ENCODE peak calls at places on chromosomes 2 and 18, in six cellular contexts. One of them, this sample, is unnamed. For H3K4me1, the result is how much of the 10 kb centered on the place peaks cover.

GRCh38 chr2:117299451-117299850 is 515.0 kb upstream of the DDX18 start:
- DNase-seq in sigmoid colon: no peak
- DNase-seq in IMR-90: no peak
- DNase-seq in stomach: no peak
- DNase-seq in ovary: no peak
- DNase-seq in body of pancreas: no peak
- DNase-seq in this sample: no peak

GRCh38 chr2:209719034-209719433 is 52.6 kb upstream of the UNC80 start:
- DNase-seq in sigmoid colon: no peak
- DNase-seq in IMR-90: no peak
- DNase-seq in stomach: no peak
- DNase-seq in ovary: no peak
- DNase-seq in body of pancreas: no peak
- DNase-seq in this sample: no peak

GRCh38 chr18:52723456-52724065 is 383.6 kb downstream of the DCC start:
- DNase-seq in sigmoid colon: no peak
- DNase-seq in IMR-90: no peak
- DNase-seq in stomach: no peak
- DNase-seq in ovary: no peak
- DNase-seq in body of pancreas: no peak
- DNase-seq in this sample: no peak

GRCh38 chr2:98985905-98986666 is 50.1 kb upstream of the CRACDL start:
- DNase-seq in sigmoid colon: no peak
- DNase-seq in IMR-90: no peak
- DNase-seq in stomach: no peak
- DNase-seq in ovary: no peak
- DNase-seq in body of pancreas: no peak
- DNase-seq in this sample: no peak

GRCh38 chr2:28226558-28226957 is 166.1 kb upstream of the FOSL2 start:
- DNase-seq in sigmoid colon: no peak
- DNase-seq in IMR-90: no peak
- DNase-seq in stomach: no peak
- DNase-seq in ovary: no peak
- DNase-seq in body of pancreas: no peak
- DNase-seq in this sample: peak

GRCh38 chr2:7840651-7841380 is 841.0 kb upstream of the ID2 start:
- DNase-seq in sigmoid colon: no peak
- DNase-seq in IMR-90: peak
- DNase-seq in stomach: no peak
- DNase-seq in ovary: no peak
- DNase-seq in body of pancreas: no peak
- DNase-seq in this sample: no peak

GRCh38 chr2:36485521-36485920 is 112.4 kb downstream of the FEZ2 start:
- DNase-seq in sigmoid colon: no peak
- DNase-seq in IMR-90: peak
- DNase-seq in stomach: no peak
- DNase-seq in ovary: no peak
- DNase-seq in body of pancreas: no peak
- DNase-seq in this sample: no peak

GRCh38 chr2:8172661-8173060 is 509.2 kb upstream of the ID2 start:
- DNase-seq in sigmoid colon: no peak
- DNase-seq in IMR-90: no peak
- DNase-seq in stomach: no peak
- DNase-seq in ovary: no peak
- DNase-seq in body of pancreas: no peak
- DNase-seq in this sample: no peak

GRCh38 chr2:218216336-218216673 is 684 bp upstream of the ARPC2 start:
- DNase-seq in sigmoid colon: peak
- DNase-seq in IMR-90: no peak
- DNase-seq in stomach: no peak
- DNase-seq in ovary: peak
- DNase-seq in body of pancreas: no peak
- DNase-seq in this sample: peak

GRCh38 chr2:58497189-58497588 is 256.1 kb upstream of the FANCL start:
- DNase-seq in sigmoid colon: no peak
- DNase-seq in IMR-90: no peak
- DNase-seq in stomach: no peak
- DNase-seq in ovary: no peak
- DNase-seq in body of pancreas: no peak
- DNase-seq in this sample: no peak

GRCh38 chr2:180334514-180334913 is 327.4 kb upstream of the CWC22 start:
- DNase-seq in sigmoid colon: no peak
- DNase-seq in IMR-90: no peak
- DNase-seq in stomach: no peak
- DNase-seq in ovary: no peak
- DNase-seq in body of pancreas: no peak
- DNase-seq in this sample: no peak

GRCh38 chr2:85961053-85961452 is 72.3 kb upstream of the ST3GAL5 start:
- DNase-seq in sigmoid colon: no peak
- DNase-seq in IMR-90: no peak
- DNase-seq in stomach: no peak
- DNase-seq in ovary: no peak
- DNase-seq in body of pancreas: no peak
- DNase-seq in this sample: no peak

GRCh38 chr2:6418316-6418715 is 447.4 kb downstream of the CMPK2 start:
- DNase-seq in sigmoid colon: no peak
- DNase-seq in IMR-90: no peak
- DNase-seq in stomach: no peak
- DNase-seq in ovary: no peak
- DNase-seq in body of pancreas: no peak
- DNase-seq in this sample: no peak

GRCh38 chr2:200662727-200663126 is 76.9 kb downstream of the AOX1 start:
- DNase-seq in sigmoid colon: no peak
- DNase-seq in IMR-90: peak
- DNase-seq in stomach: no peak
- DNase-seq in ovary: no peak
- DNase-seq in body of pancreas: no peak
- DNase-seq in this sample: no peak

GRCh38 chr2:127829845-127830246 is 18.9 kb upstream of the WDR33 start:
- DNase-seq in sigmoid colon: no peak
- DNase-seq in IMR-90: no peak
- DNase-seq in stomach: peak
- DNase-seq in ovary: no peak
- DNase-seq in body of pancreas: no peak
- DNase-seq in this sample: no peak

GRCh38 chr2:237952851-237953250 is 14.0 kb upstream of the UBE2F start:
- DNase-seq in sigmoid colon: no peak
- DNase-seq in IMR-90: no peak
- DNase-seq in stomach: no peak
- DNase-seq in ovary: no peak
- DNase-seq in body of pancreas: no peak
- DNase-seq in this sample: no peak

GRCh38 chr2:237961637-237962036 is 5.2 kb upstream of the UBE2F start:
- DNase-seq in sigmoid colon: no peak
- DNase-seq in IMR-90: no peak
- DNase-seq in stomach: no peak
- DNase-seq in ovary: no peak
- DNase-seq in body of pancreas: peak
- DNase-seq in this sample: no peak

GRCh38 chr2:237956402-237956736 is 10.4 kb upstream of the UBE2F start:
- DNase-seq in sigmoid colon: no peak
- DNase-seq in IMR-90: no peak
- DNase-seq in stomach: no peak
- DNase-seq in ovary: no peak
- DNase-seq in body of pancreas: no peak
- DNase-seq in this sample: no peak

GRCh38 chr2:237951878-237952277 is 14.9 kb upstream of the UBE2F start:
- DNase-seq in sigmoid colon: no peak
- DNase-seq in IMR-90: no peak
- DNase-seq in stomach: no peak
- DNase-seq in ovary: no peak
- DNase-seq in body of pancreas: no peak
- DNase-seq in this sample: no peak

DNA sequence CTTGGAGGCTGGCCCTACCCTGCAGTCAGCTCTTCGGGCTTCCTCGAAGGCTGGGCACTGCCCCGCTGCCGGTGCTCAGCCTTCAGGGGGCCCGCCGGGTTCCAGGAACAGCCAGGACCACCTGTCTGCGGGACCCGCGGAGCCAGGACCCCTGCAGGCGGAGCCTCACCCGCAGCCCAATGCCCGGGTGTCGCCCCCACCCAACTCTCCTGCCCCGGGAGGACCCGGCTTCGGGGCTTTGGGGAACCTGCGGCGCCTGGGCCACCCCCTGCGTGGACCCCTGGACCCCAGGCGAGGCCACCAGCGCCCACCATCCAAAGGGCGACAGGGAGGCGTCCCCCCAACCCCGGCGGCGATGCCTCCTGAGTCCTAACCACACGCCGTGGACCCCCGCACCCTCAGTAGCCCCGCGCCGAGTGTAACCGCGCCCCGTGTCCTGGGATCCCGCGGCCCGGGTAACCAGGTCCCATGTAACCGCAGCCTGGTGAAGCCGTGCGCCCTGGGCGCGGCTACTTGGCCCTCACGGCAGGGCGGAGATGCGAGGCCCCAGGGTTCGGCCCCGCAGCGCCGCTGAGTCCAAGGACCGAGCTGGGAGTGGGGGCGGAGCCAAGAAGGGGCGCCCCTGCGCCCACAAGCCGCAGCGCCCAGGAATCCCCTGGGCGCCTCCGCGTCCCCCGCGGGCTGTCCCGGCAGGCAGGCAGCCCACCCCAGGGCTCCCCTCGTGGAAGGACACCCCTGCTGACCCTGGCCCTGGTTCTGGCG is 11.0 kb upstream of the UBE2F start:
- DNase-seq in sigmoid colon: no peak
- DNase-seq in IMR-90: no peak
- DNase-seq in stomach: no peak
- DNase-seq in ovary: no peak
- DNase-seq in body of pancreas: peak
- DNase-seq in this sample: no peak
- TF ChIP-seq POLR2A in sigmoid colon: no peak
- TF ChIP-seq POLR2A in IMR-90: no peak
- TF ChIP-seq POLR2A in stomach: no peak
- TF ChIP-seq POLR2A in ovary: no peak
- TF ChIP-seq POLR2A in body of pancreas: no peak
- TF ChIP-seq POLR2A in this sample: no peak

GRCh38 chr2:233064526-233065199 is 4.5 kb downstream of the INPP5D start:
- DNase-seq in sigmoid colon: peak
- DNase-seq in IMR-90: no peak
- DNase-seq in stomach: peak
- DNase-seq in ovary: no peak
- DNase-seq in body of pancreas: no peak
- DNase-seq in this sample: no peak
- H3K4me1 ChIP-seq in sigmoid colon: under half
- H3K4me1 ChIP-seq in IMR-90: under half
- H3K4me1 ChIP-seq in stomach: under half
- H3K4me1 ChIP-seq in ovary: under half
- H3K4me1 ChIP-seq in body of pancreas: under half
- H3K4me1 ChIP-seq in this sample: under half

DNA sequence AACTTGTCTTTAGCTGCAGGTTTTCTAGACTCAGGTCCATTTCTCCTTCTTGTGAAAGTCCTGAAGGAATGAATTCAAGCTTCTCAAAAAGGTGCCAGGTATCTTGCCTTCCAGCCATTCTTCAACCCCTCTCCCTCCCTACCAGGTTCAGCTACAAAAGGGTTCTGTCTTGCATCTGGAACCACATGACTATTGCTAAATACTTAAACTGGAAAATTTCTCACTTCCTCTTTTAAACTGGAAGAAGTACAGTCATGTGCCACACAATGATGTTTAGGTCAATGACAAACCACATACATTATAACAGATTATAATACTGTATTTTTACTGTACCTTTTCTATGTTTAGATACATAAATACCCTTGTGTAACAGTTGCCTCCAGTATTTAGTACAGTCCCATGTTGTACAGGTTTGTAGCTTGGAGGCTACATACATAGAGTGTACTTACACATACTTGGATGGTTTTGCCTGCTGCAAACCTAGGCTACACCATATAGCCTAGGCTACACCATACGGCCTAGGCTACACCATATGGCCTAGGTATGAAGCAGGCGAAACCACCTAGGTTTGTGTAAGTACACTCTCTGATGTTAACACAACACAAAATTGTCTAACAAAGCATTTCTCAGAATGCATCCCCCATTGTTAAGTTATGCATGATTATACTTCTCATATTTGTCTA is 142.0 kb upstream of the DNMT3A start:
- DNase-seq in sigmoid colon: no peak
- DNase-seq in IMR-90: no peak
- DNase-seq in stomach: no peak
- DNase-seq in ovary: no peak
- DNase-seq in body of pancreas: no peak
- DNase-seq in this sample: no peak
- TF ChIP-seq CTCF in sigmoid colon: no peak
- TF ChIP-seq CTCF in IMR-90: no peak
- TF ChIP-seq CTCF in stomach: no peak
- TF ChIP-seq CTCF in ovary: no peak
- TF ChIP-seq CTCF in body of pancreas: no peak
- TF ChIP-seq CTCF in this sample: no peak

GRCh38 chr2:177313162-177313781 is 48.7 kb upstream of the NFE2L2 start:
- DNase-seq in sigmoid colon: no peak
- DNase-seq in IMR-90: no peak
- DNase-seq in stomach: no peak
- DNase-seq in ovary: no peak
- DNase-seq in body of pancreas: no peak
- DNase-seq in this sample: no peak
- TF ChIP-seq POLR2A in sigmoid colon: no peak
- TF ChIP-seq POLR2A in IMR-90: no peak
- TF ChIP-seq POLR2A in stomach: no peak
- TF ChIP-seq POLR2A in ovary: no peak
- TF ChIP-seq POLR2A in body of pancreas: no peak
- TF ChIP-seq POLR2A in this sample: no peak

GRCh38 chr18:77130229-77131099 is 2.1 kb downstream of the MBP start:
- DNase-seq in sigmoid colon: peak
- DNase-seq in IMR-90: no peak
- DNase-seq in stomach: no peak
- DNase-seq in ovary: no peak
- DNase-seq in body of pancreas: no peak
- DNase-seq in this sample: peak

GRCh38 chr18:77127769-77128671 is 4.6 kb downstream of the MBP start:
- DNase-seq in sigmoid colon: peak
- DNase-seq in IMR-90: peak
- DNase-seq in stomach: no peak
- DNase-seq in ovary: no peak
- DNase-seq in body of pancreas: peak
- DNase-seq in this sample: peak

GRCh38 chr18:77131100-77131651 is 1.4 kb downstream of the MBP start:
- DNase-seq in sigmoid colon: peak
- DNase-seq in IMR-90: no peak
- DNase-seq in stomach: no peak
- DNase-seq in ovary: no peak
- DNase-seq in body of pancreas: peak
- DNase-seq in this sample: no peak

GRCh38 chr18:77131652-77132368 is 773 bp downstream of the MBP start:
- DNase-seq in sigmoid colon: peak
- DNase-seq in IMR-90: no peak
- DNase-seq in stomach: peak
- DNase-seq in ovary: peak
- DNase-seq in body of pancreas: peak
- DNase-seq in this sample: peak

GRCh38 chr18:77129150-77129551 is 3.4 kb downstream of the MBP start:
- DNase-seq in sigmoid colon: peak
- DNase-seq in IMR-90: peak
- DNase-seq in stomach: no peak
- DNase-seq in ovary: no peak
- DNase-seq in body of pancreas: no peak
- DNase-seq in this sample: peak
- H3K4me1 ChIP-seq in sigmoid colon: under half
- H3K4me1 ChIP-seq in IMR-90: under half
- H3K4me1 ChIP-seq in stomach: half or more
- H3K4me1 ChIP-seq in ovary: under half
- H3K4me1 ChIP-seq in body of pancreas: half or more
- H3K4me1 ChIP-seq in this sample: half or more

This sample was measured in gastrocnemius medialis.